ENCODE peak calls at places on chromosomes 4 and X, in five cellular contexts. P is neuronal stem cell, S is mesenchymal stem cell, W is H1, D is H9. Z is an unnamed sample. For H3K4me1, the result is how much of the 10 kb centered on the place peaks cover.

GRCh38 chr4:102139132-102139573 is 206.1 kb downstream of the SLC39A8 start:
- DNase-seq in P (no peak), S (peak), W (no peak), D (no peak), Z (no peak)

GRCh38 chrX:40209951-40210617 is 112.3 kb upstream of the BCOR start:
- DNase-seq in P (no peak), S (no peak), W (no peak), D (no peak), Z (no peak)

GRCh38 chr4:81504685-81505598 is 33.2 kb upstream of the RASGEF1B start:
- DNase-seq in P (no peak), S (no peak), W (no peak), D (no peak), Z (peak)

GRCh38 chr4:13599159-13599558 is 28.4 kb downstream of the BOD1L1 start:
- DNase-seq in P (no peak), S (no peak), W (peak), D (peak), Z (no peak)

GRCh38 chr4:1991596-1992434 is 17.0 kb downstream of the NELFA start:
- DNase-seq in P (no peak), S (no peak), W (no peak), D (no peak), Z (no peak)

GRCh38 chr4:170247585-170247984 is 157.8 kb upstream of the AADAT start:
- DNase-seq in P (no peak), S (no peak), W (no peak), D (no peak), Z (no peak)

GRCh38 chr4:12579172-12579571 is 905.0 kb downstream of the RAB28 start:
- DNase-seq in P (no peak), S (peak), W (no peak), D (no peak), Z (no peak)

GRCh38 chrX:41314204-41314603 is 19.8 kb upstream of the DDX3X start:
- DNase-seq in P (no peak), S (no peak), W (no peak), D (no peak), Z (no peak)

GRCh38 chr4:118740869-118741268 is 55.7 kb downstream of the METTL14 start:
- DNase-seq in P (no peak), S (peak), W (no peak), D (no peak), Z (no peak)

GRCh38 chrX:129651756-129652564 is 2.8 kb downstream of the APLN start:
- DNase-seq in P (no peak), S (no peak), W (no peak), D (peak), Z (no peak)

GRCh38 chr4:180557348-180557747 is 1685.9 kb upstream of the TENM3 start:
- DNase-seq in P (no peak), S (no peak), W (no peak), D (no peak), Z (peak)

GRCh38 chrX:1484638-1485019 is 31.9 kb upstream of the ASMTL start:
- DNase-seq in P (no peak), S (no peak), W (no peak), D (no peak), Z (no peak)

GRCh38 chrX:49287665-49288064 is 15.8 kb upstream of the GAGE10 start:
- DNase-seq in P (no peak), S (no peak), W (no peak), D (no peak), Z (no peak)

GRCh38 chr4:67436742-67437141 is 108.6 kb downstream of the CENPC start:
- DNase-seq in P (no peak), S (peak), W (no peak), D (no peak), Z (no peak)

GRCh38 chrX:19810370-19810769 is 77.0 kb downstream of the SH3KBP1 start:
- DNase-seq in P (no peak), S (peak), W (no peak), D (no peak), Z (no peak)

GRCh38 chrX:40152173-40152705 is 54.5 kb upstream of the BCOR start:
- DNase-seq in P (no peak), S (peak), W (peak), D (peak), Z (no peak)

DNA sequence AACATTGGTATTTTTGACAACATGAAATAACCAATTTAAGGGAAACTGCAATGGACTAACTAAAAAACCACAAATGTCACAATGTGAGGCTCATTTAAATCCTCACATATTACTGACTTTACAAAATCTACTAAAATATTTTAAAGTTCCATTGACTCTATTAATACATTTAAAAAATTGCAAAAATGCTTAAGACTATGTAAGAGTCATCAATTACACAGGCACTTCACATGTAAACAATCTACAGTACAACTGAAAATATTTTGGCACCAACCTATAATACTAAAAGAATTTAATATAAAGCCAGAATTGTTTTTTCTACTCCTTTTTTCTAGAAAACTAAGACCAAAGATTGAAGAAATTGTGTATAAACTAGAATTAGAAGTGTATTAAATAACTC is 76.8 kb upstream of the RBMXL3 start:
- DNase-seq in P (no peak), S (no peak), W (no peak), D (no peak), Z (no peak)
- H3K4me1 ChIP-seq in P (under half), S (under half), W (under half), D (under half), Z (under half)

DNA sequence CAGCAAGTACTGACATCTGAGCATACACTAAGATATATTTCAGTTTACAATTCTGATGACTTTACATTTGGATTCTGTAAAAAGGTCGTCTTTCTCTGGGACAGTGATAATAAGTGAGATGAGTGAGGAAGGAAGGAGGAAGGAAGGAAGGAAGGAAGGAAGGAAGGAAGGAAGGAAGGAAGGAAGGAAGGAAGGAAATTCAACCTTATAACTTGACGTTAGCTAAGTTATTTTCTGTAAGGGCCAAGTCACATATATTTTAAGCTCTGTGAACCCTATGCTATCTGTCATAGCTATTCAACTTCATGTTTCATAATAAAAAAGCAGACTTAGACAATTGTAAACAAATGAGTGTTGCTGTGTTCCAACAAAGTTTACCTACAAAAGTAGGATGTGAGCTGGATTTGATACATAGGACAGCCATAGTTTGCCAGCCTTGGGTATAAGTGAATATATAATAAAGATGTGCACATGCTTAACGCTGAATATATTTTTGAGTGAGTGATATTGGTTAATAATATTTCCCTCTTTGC is 753.0 kb upstream of the NDST4 start:
- DNase-seq in P (no peak), S (no peak), W (no peak), D (no peak), Z (no peak)
- H2BK12ac ChIP-seq in P (no peak), S (no peak), W (no peak), D (no peak), Z (no peak)

DNA sequence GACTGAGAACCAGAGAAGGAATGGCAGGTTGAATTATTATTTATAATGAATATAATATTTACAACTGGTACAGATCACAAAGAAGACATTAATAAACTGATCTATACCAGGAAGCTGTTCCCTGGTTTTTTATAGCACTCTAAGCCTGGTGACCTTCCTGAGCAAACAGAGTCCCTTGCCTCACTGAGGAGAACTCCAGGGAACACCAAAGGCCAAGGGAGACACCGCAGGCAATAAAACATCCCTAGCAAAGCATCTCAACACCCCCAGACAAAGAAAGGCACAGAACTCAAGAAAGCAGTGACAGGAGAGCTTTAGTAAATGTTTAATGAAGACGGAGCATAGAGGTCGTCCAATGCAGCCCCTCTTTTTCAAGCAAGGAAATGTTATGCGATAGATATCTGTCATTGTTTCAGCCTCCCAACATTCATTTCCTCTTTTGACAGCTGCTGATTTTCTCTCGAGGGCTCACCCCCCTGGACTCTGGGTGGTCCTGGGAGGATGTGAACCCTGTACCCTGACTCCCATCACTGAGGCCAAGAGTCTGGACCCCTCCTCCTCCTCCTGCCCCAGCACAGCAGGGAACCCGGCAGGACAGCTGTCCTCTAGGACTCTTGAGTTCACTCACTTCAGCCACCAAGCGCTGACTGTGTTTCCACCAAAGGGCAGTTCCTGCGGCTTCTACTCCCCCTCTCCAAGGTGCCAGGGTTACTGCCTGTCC is 342.5 kb upstream of the GATB start:
- DNase-seq in P (no peak), S (peak), W (no peak), D (no peak), Z (no peak)
- H3K4me1 ChIP-seq in P (under half), S (under half), W (under half), D (under half), Z (under half)

GRCh38 chr4:147589586-147589985 is 27.6 kb upstream of the TMEM184C start:
- DNase-seq in P (no peak), S (peak), W (no peak), D (no peak), Z (no peak)

GRCh38 chr4:147587061-147587460 is 30.1 kb upstream of the TMEM184C start:
- DNase-seq in P (no peak), S (no peak), W (no peak), D (no peak), Z (no peak)

GRCh38 chr4:147586032-147586431 is 31.2 kb upstream of the TMEM184C start:
- DNase-seq in P (no peak), S (no peak), W (no peak), D (no peak), Z (no peak)

GRCh38 chr4:147583876-147584275 is 33.3 kb upstream of the TMEM184C start:
- DNase-seq in P (no peak), S (no peak), W (peak), D (no peak), Z (peak)

DNA sequence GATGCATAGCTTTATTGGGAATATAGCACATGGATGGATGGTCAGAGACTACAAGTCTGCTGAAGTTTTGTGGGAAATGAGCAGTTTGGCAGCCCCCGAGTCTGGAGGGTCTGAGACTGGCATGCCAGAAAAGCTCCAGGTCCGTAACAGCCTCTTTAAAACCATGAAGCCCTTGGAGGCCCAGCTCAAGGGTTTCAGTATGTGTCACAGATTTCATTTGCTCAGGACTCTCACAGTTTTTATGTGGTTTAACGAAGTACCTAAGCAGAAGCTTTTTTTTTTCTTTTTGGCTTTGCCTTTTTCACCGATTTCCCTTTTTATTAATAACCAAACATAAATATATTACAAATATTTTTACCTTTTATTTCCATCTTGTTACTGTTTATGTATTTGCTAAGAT is 30.6 kb upstream of the TMEM184C start:
- DNase-seq in P (no peak), S (no peak), W (no peak), D (no peak), Z (no peak)
- H2BK12ac ChIP-seq in P (no peak), S (peak), W (no peak), D (no peak), Z (no peak)

GRCh38 chr4:108156391-108156790 is 12.3 kb downstream of the LEF1 start:
- DNase-seq in P (no peak), S (no peak), W (no peak), D (no peak), Z (no peak)
- H3K4me1 ChIP-seq in P (under half), S (under half), W (under half), D (under half), Z (under half)

GRCh38 chr4:107645604-107646003 is 74.4 kb downstream of the PAPSS1 start:
- DNase-seq in P (no peak), S (no peak), W (no peak), D (no peak), Z (no peak)
- H2BK12ac ChIP-seq in P (no peak), S (no peak), W (no peak), D (no peak), Z (no peak)

GRCh38 chr4:150130953-150131352 is 52.7 kb downstream of the DCLK2 start:
- DNase-seq in P (no peak), S (no peak), W (no peak), D (no peak), Z (no peak)
- H3K4me1 ChIP-seq in P (under half), S (under half), W (under half), D (under half), Z (under half)